ENCODE peak calls at places on chromosomes 3 and 15, in seven cellular contexts. L is neuronal stem cell, Z is H9, G is mesenchymal stem cell, C is IMR-90, I is H1, N is mesendoderm. K is an unnamed sample.

GRCh38 chr15:67433495-67434099 is 87.3 kb upstream of the C15orf61 start:
- DNase-seq in Z (peak; percentile 56), C (peak; percentile 59), G (peak; percentile 62), N (peak; percentile 65), I (peak; percentile 79), L (peak; percentile 37), K (peak; percentile 77)

GRCh38 chr3:81043660-81044199 is 717.7 kb downstream of the GBE1 start:
- DNase-seq in I (no peak), G (no peak), N (no peak), Z (no peak), C (no peak), L (no peak), K (no peak)

GRCh38 chr3:179266701-179267211 is 15.8 kb upstream of the KCNMB3 start:
- DNase-seq in C (no peak), N (no peak), L (no peak), I (no peak), Z (no peak), G (no peak), K (no peak)

GRCh38 chr15:48631191-48631770 is 14.2 kb downstream of the FBN1 start:
- DNase-seq in I (no peak), Z (no peak), G (no peak), N (peak; percentile 54), C (peak; percentile 32), L (no peak), K (no peak)

GRCh38 chr15:96869122-96869521 is 538.6 kb downstream of the NR2F2 start:
- DNase-seq in Z (no peak), I (no peak), L (no peak), G (peak; percentile 21), N (no peak), C (no peak), K (no peak)

GRCh38 chr3:46184469-46184868 is 23.6 kb downstream of the CCR1 start:
- DNase-seq in C (peak; percentile 64), L (no peak), N (no peak), Z (no peak), G (peak; percentile 74), I (no peak), K (peak; percentile 69)

GRCh38 chr3:127803619-127804018 is 18.7 kb downstream of the MGLL start:
- DNase-seq in L (no peak), C (peak; percentile 98), Z (no peak), I (no peak), G (peak; percentile 89), N (peak; percentile 87), K (peak; percentile 94)

GRCh38 chr3:5061218-5061569 is 60.9 kb upstream of the ARL8B start:
- DNase-seq in Z (no peak), N (no peak), I (no peak), C (no peak), G (no peak), L (no peak), K (no peak)

GRCh38 chr15:100847194-100847593 is 32.4 kb upstream of the ALDH1A3 start:
- DNase-seq in N (no peak), G (no peak), I (no peak), L (no peak), C (no peak), Z (no peak), K (peak; percentile 27)

GRCh38 chr3:37290551-37290950 is 116.2 kb upstream of the LRRFIP2 start:
- DNase-seq in N (peak; percentile 80), L (no peak), I (no peak), C (peak; percentile 75), Z (no peak), G (peak; percentile 46), K (no peak)

GRCh38 chr15:95085056-95085455 is 853.7 kb downstream of the MCTP2 start:
- DNase-seq in L (no peak), Z (no peak), C (no peak), G (peak; percentile 87), I (no peak), N (peak; percentile 4), K (peak; percentile 52)

GRCh38 chr3:68428495-68428894 is 503.9 kb downstream of the TAFA4 start:
- DNase-seq in G (no peak), L (no peak), C (no peak), I (no peak), Z (no peak), N (no peak), K (no peak)

GRCh38 chr3:67526246-67526645 is 128.2 kb downstream of the SUCLG2 start:
- DNase-seq in I (no peak), G (peak; percentile 46), L (no peak), N (no peak), Z (no peak), C (peak; percentile 91), K (peak; percentile 79)

GRCh38 chr15:94306700-94307650 is 75.6 kb downstream of the MCTP2 start:
- DNase-seq in G (peak; percentile 50), I (no peak), L (no peak), N (no peak), C (peak; percentile 86), Z (no peak), K (no peak)

GRCh38 chr3:23389089-23389488 is 186.0 kb downstream of the UBE2E2 start:
- DNase-seq in Z (peak; percentile 73), C (no peak), G (no peak), I (no peak), L (no peak), N (peak; percentile 36), K (no peak)

GRCh38 chr15:29913528-29914135 is 91.4 kb upstream of the TJP1 start:
- DNase-seq in Z (no peak), N (no peak), G (peak; percentile 54), I (no peak), C (peak; percentile 77), L (no peak), K (no peak)

GRCh38 chr3:14204605-14205284 is 26.1 kb downstream of the LSM3 start:
- DNase-seq in N (no peak), Z (no peak), L (no peak), C (peak; percentile 71), I (peak; percentile 17), G (peak; percentile 64), K (peak; percentile 82)

GRCh38 chr3:102025568-102025967 is 176.3 kb downstream of the NFKBIZ start:
- DNase-seq in L (no peak), N (no peak), C (no peak), I (no peak), Z (no peak), G (no peak), K (no peak)

GRCh38 chr15:100784493-100785180 is 95.0 kb upstream of the ALDH1A3 start:
- DNase-seq in G (no peak), Z (no peak), L (no peak), C (no peak), N (no peak), I (no peak), K (no peak)

GRCh38 chr15:64896371-64897069 is 15.2 kb upstream of the ANKDD1A start:
- DNase-seq in G (no peak), Z (no peak), N (no peak), L (no peak), I (no peak), C (no peak), K (no peak)
- H2AK5ac ChIP-seq in G (peak overlapping the region; percentile 11), Z (no peak overlapping the region), N (no peak overlapping the region), L (no peak overlapping the region), I (no peak overlapping the region), C (peak overlapping the region; percentile 99), K (no peak overlapping the region)

DNA sequence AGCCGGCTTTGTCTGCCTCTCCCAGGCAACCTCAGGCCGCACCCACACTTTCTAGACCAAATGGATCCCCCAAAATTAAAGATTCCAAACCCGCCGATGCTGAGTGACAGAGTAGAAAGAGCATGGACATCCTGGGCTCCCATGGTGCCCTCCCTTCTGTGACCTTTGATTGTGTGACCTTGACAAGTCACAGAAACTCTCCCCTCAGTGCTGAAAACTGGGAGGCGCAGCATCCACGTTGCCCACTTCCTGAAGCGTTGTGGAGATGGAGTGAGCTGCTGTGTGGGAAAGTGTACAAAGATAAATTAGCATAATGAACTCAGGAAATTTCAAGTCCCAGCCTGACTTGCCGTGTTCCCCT is 74.4 kb upstream of the MFGE8 start:
- DNase-seq in N (no peak), Z (no peak), G (no peak), I (no peak), C (no peak), L (no peak), K (no peak)
- H3K9ac ChIP-seq in N (peak overlapping the region; percentile 9), Z (peak overlapping the region; percentile 11), G (no peak overlapping the region), I (no peak overlapping the region), C (peak overlapping the region; percentile 50), L (no peak overlapping the region), K (no peak overlapping the region)

GRCh38 chr3:173096994-173097785 is 43.8 kb downstream of the SPATA16 start:
- DNase-seq in C (peak; percentile 2), L (no peak), Z (no peak), N (no peak), G (no peak), I (no peak), K (peak; percentile 45)

GRCh38 chr3:173090492-173090891 is 50.5 kb downstream of the SPATA16 start:
- DNase-seq in Z (no peak), N (no peak), L (no peak), G (no peak), C (no peak), I (no peak), K (no peak)

GRCh38 chr3:173092038-173092437 is 49.0 kb downstream of the SPATA16 start:
- DNase-seq in N (no peak), Z (no peak), G (no peak), C (no peak), I (no peak), L (no peak), K (no peak)

GRCh38 chr3:173098959-173099358 is 42.1 kb downstream of the SPATA16 start:
- DNase-seq in I (no peak), N (no peak), C (no peak), L (no peak), G (no peak), Z (no peak), K (no peak)

DNA sequence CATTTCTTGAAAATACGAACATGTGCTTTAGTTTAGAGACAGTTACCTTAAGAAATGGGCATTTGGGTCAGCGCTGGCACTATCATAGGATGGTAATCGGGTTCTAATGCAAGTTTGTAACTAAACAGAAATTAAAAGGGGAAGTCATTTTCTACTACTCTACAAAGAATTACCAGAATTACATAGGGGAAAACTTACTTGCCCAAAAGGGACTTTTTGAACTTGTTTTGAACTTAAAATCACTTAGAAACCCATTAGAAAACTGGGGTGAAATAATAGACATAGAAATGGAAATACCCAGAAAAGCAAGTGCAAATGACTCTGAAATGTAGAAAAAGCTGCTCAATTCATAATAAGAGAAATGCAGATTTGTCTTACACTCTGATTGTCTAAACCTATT is 44.9 kb downstream of the SPATA16 start:
- DNase-seq in I (no peak), L (no peak), Z (no peak), G (no peak), N (no peak), C (no peak), K (no peak)
- H2AK5ac ChIP-seq in I (no peak overlapping the region), L (no peak overlapping the region), Z (no peak overlapping the region), G (no peak overlapping the region), N (no peak overlapping the region), C (no peak overlapping the region), K (no peak overlapping the region)

DNA sequence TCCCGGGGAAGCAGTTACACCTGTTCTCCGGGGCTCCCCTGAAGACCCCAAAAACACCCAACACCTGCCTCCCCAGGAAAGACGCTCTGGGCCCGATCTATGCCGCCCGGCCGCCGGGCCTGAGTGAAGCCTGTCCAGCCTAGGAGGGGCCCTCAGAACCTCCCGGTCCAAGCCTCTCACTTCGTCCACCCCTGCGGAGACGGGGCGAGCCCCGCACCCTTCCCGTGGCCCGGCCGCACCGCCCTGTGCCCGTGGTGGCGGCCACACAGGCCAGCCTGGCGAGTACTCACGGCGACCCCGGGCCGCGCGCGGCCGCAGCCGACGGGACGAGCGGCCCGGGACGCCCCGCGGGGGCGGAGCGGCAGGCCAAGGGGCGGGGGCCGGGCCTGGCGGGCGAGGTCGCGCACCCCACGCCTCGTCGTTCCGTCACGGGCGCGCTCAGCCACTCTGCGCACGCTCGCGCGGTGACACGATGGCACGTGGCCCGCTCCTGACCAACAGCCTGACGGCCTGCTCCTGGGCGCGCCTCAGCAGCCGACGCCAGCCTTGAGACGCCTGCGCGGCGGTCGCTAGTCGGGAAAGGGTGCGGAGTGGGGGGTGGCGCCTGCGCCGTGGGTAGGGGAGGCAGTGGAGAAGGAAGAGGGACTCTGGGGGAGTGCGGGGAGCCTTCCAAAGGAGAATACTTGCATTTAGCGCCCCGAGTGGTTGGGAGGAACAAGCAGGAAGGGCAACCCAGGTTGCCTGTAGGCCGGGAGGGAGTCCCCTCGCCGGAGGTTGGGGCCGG is at the start of gene PARP6:
- DNase-seq in Z (peak; percentile 98), G (peak; percentile 98), L (peak; percentile 89), I (peak; percentile 94), C (peak; percentile 97), N (peak; percentile 99), K (peak; percentile 96)
- H3K9ac ChIP-seq in Z (peak within 1 kb of the TSS; percentile 58), G (peak within 1 kb of the TSS; percentile 95), L (peak within 1 kb of the TSS; percentile 94), I (peak within 1 kb of the TSS; percentile 62), C (peak within 1 kb of the TSS; percentile 78), N (peak within 1 kb of the TSS; percentile 90), K (peak within 1 kb of the TSS; percentile 91)